ENCODE peak calls at places on chromosomes 6 and 20, in ten cellular contexts. One of them, this sample, is unnamed.

GRCh38 chr20:56752274-56752673 is 123.2 kb downstream of the TFAP2C start:
- DNase-seq in activated T-helper 1 cell treated with anti-CD3 and anti-CD28 coated beads, Interleukin-2, amount 50 U/mL, for 16 hours: no peak
- DNase-seq in GM20000: no peak
- DNase-seq in erythroblast: no peak
- DNase-seq in right lobe of liver: no peak
- DNase-seq in EL: no peak
- DNase-seq in HT-29: no peak
- DNase-seq in iPS-NIHi11: no peak
- DNase-seq in NCI-H2029: no peak
- DNase-seq in HT1080: no peak
- DNase-seq in this sample: no peak

GRCh38 chr6:45647341-45648138 is 269.8 kb upstream of the SUPT3H start:
- DNase-seq in EL: peak; percentile 37
- DNase-seq in NCI-H2029: no peak
- DNase-seq in right lobe of liver: no peak
- DNase-seq in GM20000: no peak
- DNase-seq in HT-29: no peak
- DNase-seq in erythroblast: no peak
- DNase-seq in iPS-NIHi11: no peak
- DNase-seq in HT1080: peak; percentile 66
- DNase-seq in activated T-helper 1 cell treated with anti-CD3 and anti-CD28 coated beads, Interleukin-2, amount 50 U/mL, for 16 hours: no peak
- DNase-seq in this sample: no peak

GRCh38 chr6:35139924-35140524 is 1.1 kb downstream of the TCP11 start:
- DNase-seq in erythroblast: peak; percentile 75
- DNase-seq in iPS-NIHi11: peak; percentile 66
- DNase-seq in EL: peak; percentile 74
- DNase-seq in HT-29: peak; percentile 67
- DNase-seq in right lobe of liver: peak; percentile 56
- DNase-seq in NCI-H2029: peak; percentile 38
- DNase-seq in activated T-helper 1 cell treated with anti-CD3 and anti-CD28 coated beads, Interleukin-2, amount 50 U/mL, for 16 hours: no peak
- DNase-seq in HT1080: peak; percentile 58
- DNase-seq in GM20000: peak; percentile 69
- DNase-seq in this sample: peak; percentile 39

GRCh38 chr6:167676666-167677421 is 149.9 kb upstream of the AFDN start:
- DNase-seq in GM20000: no peak
- DNase-seq in HT-29: peak; percentile 49
- DNase-seq in activated T-helper 1 cell treated with anti-CD3 and anti-CD28 coated beads, Interleukin-2, amount 50 U/mL, for 16 hours: no peak
- DNase-seq in HT1080: no peak
- DNase-seq in NCI-H2029: no peak
- DNase-seq in right lobe of liver: no peak
- DNase-seq in erythroblast: no peak
- DNase-seq in iPS-NIHi11: no peak
- DNase-seq in EL: no peak
- DNase-seq in this sample: no peak

GRCh38 chr6:160421854-160422253 is 73.7 kb downstream of the SLC22A3 start:
- DNase-seq in HT-29: no peak
- DNase-seq in activated T-helper 1 cell treated with anti-CD3 and anti-CD28 coated beads, Interleukin-2, amount 50 U/mL, for 16 hours: no peak
- DNase-seq in HT1080: no peak
- DNase-seq in right lobe of liver: no peak
- DNase-seq in iPS-NIHi11: no peak
- DNase-seq in GM20000: no peak
- DNase-seq in NCI-H2029: no peak
- DNase-seq in erythroblast: no peak
- DNase-seq in EL: no peak
- DNase-seq in this sample: no peak

GRCh38 chr6:113414511-113414910 is 442.6 kb upstream of the MARCKS start:
- DNase-seq in activated T-helper 1 cell treated with anti-CD3 and anti-CD28 coated beads, Interleukin-2, amount 50 U/mL, for 16 hours: no peak
- DNase-seq in right lobe of liver: peak; percentile 48
- DNase-seq in iPS-NIHi11: no peak
- DNase-seq in EL: peak; percentile 87
- DNase-seq in GM20000: no peak
- DNase-seq in erythroblast: no peak
- DNase-seq in NCI-H2029: no peak
- DNase-seq in HT-29: peak; percentile 75
- DNase-seq in HT1080: peak; percentile 77
- DNase-seq in this sample: no peak

GRCh38 chr6:150201285-150201684 is 58.4 kb downstream of the PPP1R14C start:
- DNase-seq in iPS-NIHi11: no peak
- DNase-seq in GM20000: no peak
- DNase-seq in EL: no peak
- DNase-seq in HT1080: no peak
- DNase-seq in right lobe of liver: no peak
- DNase-seq in erythroblast: no peak
- DNase-seq in HT-29: no peak
- DNase-seq in NCI-H2029: no peak
- DNase-seq in activated T-helper 1 cell treated with anti-CD3 and anti-CD28 coated beads, Interleukin-2, amount 50 U/mL, for 16 hours: no peak
- DNase-seq in this sample: no peak

GRCh38 chr6:27178860-27179259 is 68.6 kb upstream of the PRSS16 start:
- DNase-seq in GM20000: no peak
- DNase-seq in activated T-helper 1 cell treated with anti-CD3 and anti-CD28 coated beads, Interleukin-2, amount 50 U/mL, for 16 hours: no peak
- DNase-seq in HT1080: no peak
- DNase-seq in HT-29: no peak
- DNase-seq in EL: no peak
- DNase-seq in NCI-H2029: no peak
- DNase-seq in right lobe of liver: no peak
- DNase-seq in iPS-NIHi11: peak; percentile 28
- DNase-seq in erythroblast: no peak
- DNase-seq in this sample: peak; percentile 21

GRCh38 chr6:34027939-34028441 is 117.9 kb downstream of the GRM4 start:
- DNase-seq in iPS-NIHi11: no peak
- DNase-seq in GM20000: no peak
- DNase-seq in HT1080: no peak
- DNase-seq in EL: no peak
- DNase-seq in right lobe of liver: no peak
- DNase-seq in HT-29: no peak
- DNase-seq in NCI-H2029: no peak
- DNase-seq in erythroblast: no peak
- DNase-seq in activated T-helper 1 cell treated with anti-CD3 and anti-CD28 coated beads, Interleukin-2, amount 50 U/mL, for 16 hours: no peak
- DNase-seq in this sample: no peak

GRCh38 chr20:59835448-59836395 is 97.7 kb downstream of the SYCP2 start:
- DNase-seq in HT-29: peak; percentile 56
- DNase-seq in EL: peak; percentile 51
- DNase-seq in GM20000: peak; percentile 27
- DNase-seq in erythroblast: no peak
- DNase-seq in NCI-H2029: peak; percentile 82
- DNase-seq in iPS-NIHi11: peak; percentile 58
- DNase-seq in HT1080: peak; percentile 3
- DNase-seq in activated T-helper 1 cell treated with anti-CD3 and anti-CD28 coated beads, Interleukin-2, amount 50 U/mL, for 16 hours: no peak
- DNase-seq in right lobe of liver: no peak
- DNase-seq in this sample: peak; percentile 41

GRCh38 chr20:17594443-17594842 is 24.6 kb downstream of the DSTN start:
- DNase-seq in right lobe of liver: no peak
- DNase-seq in GM20000: no peak
- DNase-seq in erythroblast: no peak
- DNase-seq in HT-29: peak; percentile 75
- DNase-seq in activated T-helper 1 cell treated with anti-CD3 and anti-CD28 coated beads, Interleukin-2, amount 50 U/mL, for 16 hours: no peak
- DNase-seq in iPS-NIHi11: peak; percentile 42
- DNase-seq in EL: no peak
- DNase-seq in HT1080: no peak
- DNase-seq in NCI-H2029: peak; percentile 17
- DNase-seq in this sample: no peak

GRCh38 chr6:113857565-113858066 is 471 bp downstream of the MARCKS start:
- DNase-seq in erythroblast: no peak
- DNase-seq in GM20000: peak; percentile 24
- DNase-seq in HT-29: peak; percentile 58
- DNase-seq in right lobe of liver: peak; percentile 45
- DNase-seq in iPS-NIHi11: peak; percentile 16
- DNase-seq in HT1080: no peak
- DNase-seq in EL: no peak
- DNase-seq in activated T-helper 1 cell treated with anti-CD3 and anti-CD28 coated beads, Interleukin-2, amount 50 U/mL, for 16 hours: no peak
- DNase-seq in NCI-H2029: peak; percentile 58
- DNase-seq in this sample: peak; percentile 14

GRCh38 chr20:1651268-1651667 is 6.3 kb downstream of the SIRPG start:
- DNase-seq in HT1080: no peak
- DNase-seq in right lobe of liver: no peak
- DNase-seq in GM20000: no peak
- DNase-seq in HT-29: no peak
- DNase-seq in erythroblast: no peak
- DNase-seq in iPS-NIHi11: no peak
- DNase-seq in NCI-H2029: no peak
- DNase-seq in EL: no peak
- DNase-seq in activated T-helper 1 cell treated with anti-CD3 and anti-CD28 coated beads, Interleukin-2, amount 50 U/mL, for 16 hours: no peak
- DNase-seq in this sample: no peak

GRCh38 chr6:39753745-39754084 is 28.5 kb upstream of the KIF6 start:
- DNase-seq in GM20000: no peak
- DNase-seq in HT-29: no peak
- DNase-seq in iPS-NIHi11: no peak
- DNase-seq in erythroblast: no peak
- DNase-seq in activated T-helper 1 cell treated with anti-CD3 and anti-CD28 coated beads, Interleukin-2, amount 50 U/mL, for 16 hours: no peak
- DNase-seq in NCI-H2029: no peak
- DNase-seq in HT1080: no peak
- DNase-seq in EL: no peak
- DNase-seq in right lobe of liver: no peak
- DNase-seq in this sample: no peak

GRCh38 chr6:64505312-64505711 is 869.7 kb downstream of the PHF3 start:
- DNase-seq in HT-29: peak; percentile 53
- DNase-seq in iPS-NIHi11: peak; percentile 63
- DNase-seq in activated T-helper 1 cell treated with anti-CD3 and anti-CD28 coated beads, Interleukin-2, amount 50 U/mL, for 16 hours: no peak
- DNase-seq in HT1080: no peak
- DNase-seq in right lobe of liver: no peak
- DNase-seq in EL: no peak
- DNase-seq in GM20000: peak; percentile 6
- DNase-seq in erythroblast: peak; percentile 36
- DNase-seq in NCI-H2029: no peak
- DNase-seq in this sample: peak; percentile 54

GRCh38 chr6:170165501-170166117 is 125.3 kb downstream of the DLL1 start:
- DNase-seq in erythroblast: no peak
- DNase-seq in GM20000: no peak
- DNase-seq in NCI-H2029: no peak
- DNase-seq in activated T-helper 1 cell treated with anti-CD3 and anti-CD28 coated beads, Interleukin-2, amount 50 U/mL, for 16 hours: no peak
- DNase-seq in HT1080: no peak
- DNase-seq in iPS-NIHi11: no peak
- DNase-seq in EL: no peak
- DNase-seq in right lobe of liver: no peak
- DNase-seq in HT-29: no peak
- DNase-seq in this sample: no peak

GRCh38 chr6:118012944-118013343 is 105.9 kb downstream of the SLC35F1 start:
- DNase-seq in GM20000: no peak
- DNase-seq in HT-29: no peak
- DNase-seq in NCI-H2029: no peak
- DNase-seq in iPS-NIHi11: no peak
- DNase-seq in EL: no peak
- DNase-seq in right lobe of liver: no peak
- DNase-seq in activated T-helper 1 cell treated with anti-CD3 and anti-CD28 coated beads, Interleukin-2, amount 50 U/mL, for 16 hours: no peak
- DNase-seq in HT1080: no peak
- DNase-seq in erythroblast: no peak
- DNase-seq in this sample: no peak

GRCh38 chr6:95325858-95326257 is 251.5 kb upstream of the MANEA start:
- DNase-seq in activated T-helper 1 cell treated with anti-CD3 and anti-CD28 coated beads, Interleukin-2, amount 50 U/mL, for 16 hours: no peak
- DNase-seq in HT-29: no peak
- DNase-seq in HT1080: peak; percentile 79
- DNase-seq in GM20000: no peak
- DNase-seq in EL: no peak
- DNase-seq in NCI-H2029: no peak
- DNase-seq in erythroblast: no peak
- DNase-seq in iPS-NIHi11: no peak
- DNase-seq in right lobe of liver: no peak
- DNase-seq in this sample: no peak

GRCh38 chr6:18260448-18261106 is 3.8 kb downstream of the DEK start:
- DNase-seq in NCI-H2029: no peak
- DNase-seq in HT-29: no peak
- DNase-seq in right lobe of liver: no peak
- DNase-seq in erythroblast: no peak
- DNase-seq in HT1080: peak; percentile 83
- DNase-seq in iPS-NIHi11: no peak
- DNase-seq in EL: peak; percentile 71
- DNase-seq in GM20000: peak; percentile 47
- DNase-seq in activated T-helper 1 cell treated with anti-CD3 and anti-CD28 coated beads, Interleukin-2, amount 50 U/mL, for 16 hours: no peak
- DNase-seq in this sample: no peak

GRCh38 chr20:19361801-19362200 is 149.4 kb downstream of the SLC24A3 start:
- DNase-seq in EL: no peak
- DNase-seq in iPS-NIHi11: no peak
- DNase-seq in erythroblast: no peak
- DNase-seq in HT1080: no peak
- DNase-seq in HT-29: no peak
- DNase-seq in right lobe of liver: no peak
- DNase-seq in NCI-H2029: no peak
- DNase-seq in GM20000: no peak
- DNase-seq in activated T-helper 1 cell treated with anti-CD3 and anti-CD28 coated beads, Interleukin-2, amount 50 U/mL, for 16 hours: no peak
- DNase-seq in this sample: no peak

GRCh38 chr20:43942661-43943285 is 28.1 kb downstream of the TOX2 start:
- DNase-seq in EL: peak; percentile 66
- DNase-seq in erythroblast: no peak
- DNase-seq in NCI-H2029: no peak
- DNase-seq in activated T-helper 1 cell treated with anti-CD3 and anti-CD28 coated beads, Interleukin-2, amount 50 U/mL, for 16 hours: no peak
- DNase-seq in HT-29: peak; percentile 79
- DNase-seq in iPS-NIHi11: no peak
- DNase-seq in GM20000: peak; percentile 77
- DNase-seq in right lobe of liver: no peak
- DNase-seq in HT1080: peak; percentile 84
- DNase-seq in this sample: no peak

GRCh38 chr6:3421145-3421544 is 35.7 kb downstream of the SLC22A23 start:
- DNase-seq in GM20000: no peak
- DNase-seq in EL: no peak
- DNase-seq in right lobe of liver: no peak
- DNase-seq in iPS-NIHi11: no peak
- DNase-seq in HT-29: no peak
- DNase-seq in erythroblast: no peak
- DNase-seq in HT1080: no peak
- DNase-seq in NCI-H2029: no peak
- DNase-seq in activated T-helper 1 cell treated with anti-CD3 and anti-CD28 coated beads, Interleukin-2, amount 50 U/mL, for 16 hours: no peak
- DNase-seq in this sample: no peak

GRCh38 chr20:55160022-55160421 is 684.6 kb downstream of the DOK5 start:
- DNase-seq in iPS-NIHi11: no peak
- DNase-seq in erythroblast: no peak
- DNase-seq in EL: no peak
- DNase-seq in HT-29: no peak
- DNase-seq in right lobe of liver: no peak
- DNase-seq in NCI-H2029: no peak
- DNase-seq in HT1080: peak; percentile 86
- DNase-seq in GM20000: no peak
- DNase-seq in activated T-helper 1 cell treated with anti-CD3 and anti-CD28 coated beads, Interleukin-2, amount 50 U/mL, for 16 hours: no peak
- DNase-seq in this sample: no peak

GRCh38 chr6:43172127-43173007 is 1.3 kb downstream of the SRF start:
- DNase-seq in GM20000: peak; percentile 58
- DNase-seq in iPS-NIHi11: peak; percentile 31
- DNase-seq in erythroblast: peak; percentile 68
- DNase-seq in HT1080: no peak
- DNase-seq in NCI-H2029: peak; percentile 46
- DNase-seq in activated T-helper 1 cell treated with anti-CD3 and anti-CD28 coated beads, Interleukin-2, amount 50 U/mL, for 16 hours: no peak
- DNase-seq in HT-29: peak; percentile 54
- DNase-seq in right lobe of liver: peak; percentile 71
- DNase-seq in EL: peak; percentile 45
- DNase-seq in this sample: peak; percentile 48

GRCh38 chr6:17086469-17086868 is 15.4 kb upstream of the STMND1 start:
- DNase-seq in right lobe of liver: peak; percentile 65
- DNase-seq in GM20000: peak; percentile 50
- DNase-seq in erythroblast: peak; percentile 3
- DNase-seq in iPS-NIHi11: peak; percentile 62
- DNase-seq in EL: peak; percentile 86
- DNase-seq in NCI-H2029: peak; percentile 34
- DNase-seq in activated T-helper 1 cell treated with anti-CD3 and anti-CD28 coated beads, Interleukin-2, amount 50 U/mL, for 16 hours: no peak
- DNase-seq in HT1080: peak; percentile 65
- DNase-seq in HT-29: peak; percentile 80
- DNase-seq in this sample: peak; percentile 29

GRCh38 chr20:47988601-47989116 is 203.4 kb upstream of the SULF2 start:
- DNase-seq in iPS-NIHi11: no peak
- DNase-seq in activated T-helper 1 cell treated with anti-CD3 and anti-CD28 coated beads, Interleukin-2, amount 50 U/mL, for 16 hours: no peak
- DNase-seq in EL: no peak
- DNase-seq in right lobe of liver: no peak
- DNase-seq in HT1080: no peak
- DNase-seq in erythroblast: no peak
- DNase-seq in NCI-H2029: no peak
- DNase-seq in GM20000: no peak
- DNase-seq in HT-29: no peak
- DNase-seq in this sample: no peak

GRCh38 chr20:63284544-63284949 is 8.4 kb upstream of the COL20A1 start:
- DNase-seq in activated T-helper 1 cell treated with anti-CD3 and anti-CD28 coated beads, Interleukin-2, amount 50 U/mL, for 16 hours: no peak
- DNase-seq in EL: no peak
- DNase-seq in erythroblast: no peak
- DNase-seq in GM20000: no peak
- DNase-seq in HT-29: no peak
- DNase-seq in HT1080: no peak
- DNase-seq in iPS-NIHi11: no peak
- DNase-seq in NCI-H2029: no peak
- DNase-seq in right lobe of liver: no peak
- DNase-seq in this sample: no peak

GRCh38 chr20:51378171-51378928 is 164.2 kb downstream of the NFATC2 start:
- DNase-seq in HT-29: peak; percentile 27
- DNase-seq in EL: no peak
- DNase-seq in activated T-helper 1 cell treated with anti-CD3 and anti-CD28 coated beads, Interleukin-2, amount 50 U/mL, for 16 hours: no peak
- DNase-seq in erythroblast: peak; percentile 10
- DNase-seq in iPS-NIHi11: peak; percentile 59
- DNase-seq in right lobe of liver: no peak
- DNase-seq in HT1080: no peak
- DNase-seq in GM20000: no peak
- DNase-seq in NCI-H2029: no peak
- DNase-seq in this sample: peak; percentile 61

This sample was measured in WTC11.